ENCODE peak calls at places on chromosomes 12 and 14, in four cellular contexts. One of them, this sample, is unnamed.

GRCh38 chr12:131620520-131620919 is 90.4 kb upstream of the SFSWAP start:
- DNase-seq in amniotic stem cell: no peak
- DNase-seq in nephron progenitor cell: no peak
- DNase-seq in mammary epithelial cell: no peak
- DNase-seq in this sample: no peak

GRCh38 chr14:91278383-91278715 is 33.8 kb upstream of the GPR68 start:
- DNase-seq in amniotic stem cell: no peak
- DNase-seq in nephron progenitor cell: no peak
- DNase-seq in mammary epithelial cell: no peak
- DNase-seq in this sample: no peak

GRCh38 chr14:92690171-92691011 is 58.0 kb downstream of the LGMN start:
- DNase-seq in amniotic stem cell: no peak
- DNase-seq in nephron progenitor cell: peak
- DNase-seq in mammary epithelial cell: peak
- DNase-seq in this sample: no peak

GRCh38 chr14:42517786-42518530 is 911.3 kb downstream of the LRFN5 start:
- DNase-seq in amniotic stem cell: no peak
- DNase-seq in nephron progenitor cell: no peak
- DNase-seq in mammary epithelial cell: no peak
- DNase-seq in this sample: no peak

GRCh38 chr12:93673084-93673483 is 4.1 kb upstream of the CRADD start:
- DNase-seq in amniotic stem cell: no peak
- DNase-seq in nephron progenitor cell: no peak
- DNase-seq in mammary epithelial cell: no peak
- DNase-seq in this sample: no peak

GRCh38 chr12:6383572-6384498 is at the start of gene LTBR:
- DNase-seq in amniotic stem cell: peak
- DNase-seq in nephron progenitor cell: peak
- DNase-seq in mammary epithelial cell: peak
- DNase-seq in this sample: peak

GRCh38 chr12:104207416-104207941 is 8.1 kb upstream of the TXNRD1 start:
- DNase-seq in amniotic stem cell: no peak
- DNase-seq in nephron progenitor cell: no peak
- DNase-seq in mammary epithelial cell: no peak
- DNase-seq in this sample: no peak

GRCh38 chr14:75769047-75769685 is 108.1 kb downstream of the TTLL5 start:
- DNase-seq in amniotic stem cell: no peak
- DNase-seq in nephron progenitor cell: no peak
- DNase-seq in mammary epithelial cell: no peak
- DNase-seq in this sample: no peak

GRCh38 chr14:23537351-23538048 is 14.1 kb downstream of the ZFHX2 start:
- DNase-seq in amniotic stem cell: no peak
- DNase-seq in nephron progenitor cell: no peak
- DNase-seq in mammary epithelial cell: no peak
- DNase-seq in this sample: no peak

GRCh38 chr12:89840162-89840922 is 131.7 kb upstream of the ATP2B1 start:
- DNase-seq in amniotic stem cell: no peak
- DNase-seq in nephron progenitor cell: no peak
- DNase-seq in mammary epithelial cell: no peak
- DNase-seq in this sample: no peak

GRCh38 chr12:132537836-132538235 is 47.9 kb downstream of the FBRSL1 start:
- DNase-seq in amniotic stem cell: no peak
- DNase-seq in nephron progenitor cell: no peak
- DNase-seq in mammary epithelial cell: no peak
- DNase-seq in this sample: no peak

GRCh38 chr12:67388331-67389163 is 119.4 kb downstream of the CAND1 start:
- DNase-seq in amniotic stem cell: no peak
- DNase-seq in nephron progenitor cell: peak
- DNase-seq in mammary epithelial cell: no peak
- DNase-seq in this sample: no peak

GRCh38 chr14:74683406-74683805 is 29.5 kb downstream of the AREL1 start:
- DNase-seq in amniotic stem cell: no peak
- DNase-seq in nephron progenitor cell: no peak
- DNase-seq in mammary epithelial cell: no peak
- DNase-seq in this sample: no peak

GRCh38 chr14:69685217-69685616 is 73.8 kb downstream of the SUSD6 start:
- DNase-seq in amniotic stem cell: no peak
- DNase-seq in nephron progenitor cell: no peak
- DNase-seq in mammary epithelial cell: peak
- DNase-seq in this sample: no peak

GRCh38 chr12:52618866-52619265 is 507 bp upstream of the KRT73 start:
- DNase-seq in amniotic stem cell: no peak
- DNase-seq in nephron progenitor cell: no peak
- DNase-seq in mammary epithelial cell: no peak
- DNase-seq in this sample: no peak

GRCh38 chr14:23060536-23061260 is 3.4 kb upstream of the CDH24 start:
- DNase-seq in amniotic stem cell: no peak
- DNase-seq in nephron progenitor cell: no peak
- DNase-seq in mammary epithelial cell: no peak
- DNase-seq in this sample: no peak

GRCh38 chr12:25684070-25684469 is 131.0 kb upstream of the LMNTD1 start:
- DNase-seq in amniotic stem cell: no peak
- DNase-seq in nephron progenitor cell: no peak
- DNase-seq in mammary epithelial cell: no peak
- DNase-seq in this sample: no peak

GRCh38 chr14:50037837-50038236 is 78.5 kb downstream of the VCPKMT start:
- DNase-seq in amniotic stem cell: no peak
- DNase-seq in nephron progenitor cell: no peak
- DNase-seq in mammary epithelial cell: peak
- DNase-seq in this sample: no peak

GRCh38 chr12:78878447-78878846 is 13.9 kb downstream of the SYT1 start:
- DNase-seq in amniotic stem cell: no peak
- DNase-seq in nephron progenitor cell: no peak
- DNase-seq in mammary epithelial cell: no peak
- DNase-seq in this sample: no peak

GRCh38 chr14:80350707-80351106 is 139.4 kb upstream of the DIO2 start:
- DNase-seq in amniotic stem cell: no peak
- DNase-seq in nephron progenitor cell: no peak
- DNase-seq in mammary epithelial cell: peak
- DNase-seq in this sample: no peak

GRCh38 chr14:104603623-104604401 is 760 bp downstream of the TMEM179 start:
- DNase-seq in amniotic stem cell: no peak
- DNase-seq in nephron progenitor cell: no peak
- DNase-seq in mammary epithelial cell: no peak
- DNase-seq in this sample: no peak

GRCh38 chr12:11651377-11651776 is 1.9 kb downstream of the ETV6 start:
- DNase-seq in amniotic stem cell: no peak
- DNase-seq in nephron progenitor cell: no peak
- DNase-seq in mammary epithelial cell: no peak
- DNase-seq in this sample: no peak

GRCh38 chr12:91877022-91877421 is 268.6 kb downstream of the BTG1 start:
- DNase-seq in amniotic stem cell: no peak
- DNase-seq in nephron progenitor cell: no peak
- DNase-seq in mammary epithelial cell: no peak
- DNase-seq in this sample: peak

GRCh38 chr12:88693837-88694445 is 113.7 kb upstream of the KITLG start:
- DNase-seq in amniotic stem cell: no peak
- DNase-seq in nephron progenitor cell: no peak
- DNase-seq in mammary epithelial cell: peak
- DNase-seq in this sample: no peak

GRCh38 chr14:86766469-86766868 is 1226.5 kb downstream of the GALC start:
- DNase-seq in amniotic stem cell: no peak
- DNase-seq in nephron progenitor cell: no peak
- DNase-seq in mammary epithelial cell: no peak
- DNase-seq in this sample: no peak

GRCh38 chr12:107501681-107502080 is 183.9 kb upstream of the PWP1 start:
- DNase-seq in amniotic stem cell: no peak
- DNase-seq in nephron progenitor cell: no peak
- DNase-seq in mammary epithelial cell: no peak
- DNase-seq in this sample: no peak

GRCh38 chr12:43835264-43835655 is 621 bp upstream of the TMEM117 start:
- DNase-seq in amniotic stem cell: no peak
- DNase-seq in nephron progenitor cell: no peak
- DNase-seq in mammary epithelial cell: no peak
- DNase-seq in this sample: no peak

GRCh38 chr12:109723311-109723791 is 9.7 kb downstream of the FAM222A start:
- DNase-seq in amniotic stem cell: no peak
- DNase-seq in nephron progenitor cell: no peak
- DNase-seq in mammary epithelial cell: no peak
- DNase-seq in this sample: no peak

GRCh38 chr12:119780786-119781434 is 96.2 kb downstream of the CIT start:
- DNase-seq in amniotic stem cell: no peak
- DNase-seq in nephron progenitor cell: peak
- DNase-seq in mammary epithelial cell: peak
- DNase-seq in this sample: no peak

GRCh38 chr14:61231810-61232209 is 49.3 kb downstream of the TMEM30B start:
- DNase-seq in amniotic stem cell: no peak
- DNase-seq in nephron progenitor cell: no peak
- DNase-seq in mammary epithelial cell: no peak
- DNase-seq in this sample: no peak